ENCODE peak calls at places on chromosome 12, in seven cellular contexts. D is WTC11; I is ovary; M is CD14-positive monocyte; T is hepatic stellate cell; P is stimulated activated CD8-positive, alpha-beta memory T cell treated with anti-CD3 and anti-CD28 coated beads, Interleukin-7, amount 100 ng/mL, for 24 hours; H is germinal center. G is an unnamed sample.

GRCh38 chr12:30643366-30643765 is 52.3 kb downstream of the IPO8 start:
- DNase-seq in I (no peak), D (no peak), P (no peak), M (no peak), T (no peak), H (no peak), G (no peak)

GRCh38 chr12:122486805-122487426 is 13.8 kb downstream of the ZCCHC8 start:
- DNase-seq in P (no peak), T (no peak), D (no peak), M (no peak), H (no peak), I (no peak), G (no peak)

GRCh38 chr12:2813573-2814185 is 1.2 kb downstream of the ITFG2 start:
- DNase-seq in P (no peak), D (peak), M (no peak), T (peak), I (no peak), H (peak), G (peak)

GRCh38 chr12:93813972-93814821 is 137.0 kb downstream of the CRADD start:
- DNase-seq in I (peak), P (no peak), H (no peak), D (no peak), M (no peak), T (peak), G (peak)

GRCh38 chr12:62720661-62721330 is 214.2 kb downstream of the PPM1H start:
- DNase-seq in P (no peak), M (no peak), H (no peak), D (no peak), T (no peak), I (no peak), G (peak)

GRCh38 chr12:109736552-109737108 is 23.0 kb downstream of the FAM222A start:
- DNase-seq in D (peak), M (peak), I (peak), T (peak), P (no peak), H (no peak), G (peak)

GRCh38 chr12:53324113-53324778 is 2.8 kb upstream of the AAAS start:
- DNase-seq in I (peak), D (no peak), M (peak), H (peak), T (no peak), P (no peak), G (no peak)

GRCh38 chr12:50162225-50162624 is 4.9 kb downstream of the CERS5 start:
- DNase-seq in P (no peak), D (no peak), I (no peak), M (no peak), T (peak), H (no peak), G (peak)

GRCh38 chr12:68375701-68376469 is 43.7 kb upstream of the MDM1 start:
- DNase-seq in T (no peak), D (no peak), H (no peak), I (no peak), M (no peak), P (no peak), G (no peak)

GRCh38 chr12:53596920-53597363 is 29.2 kb downstream of the ATF7 start:
- DNase-seq in P (no peak), I (no peak), H (no peak), M (no peak), D (no peak), T (peak), G (peak)

GRCh38 chr12:11652351-11653040 is 3.0 kb downstream of the ETV6 start:
- DNase-seq in M (peak), P (no peak), I (peak), T (peak), D (no peak), H (peak), G (peak)

GRCh38 chr12:2691340-2692111 is 103.2 kb upstream of the FKBP4 start:
- DNase-seq in P (no peak), I (peak), M (no peak), H (peak), D (peak), T (no peak), G (peak)

GRCh38 chr12:29795715-29796114 is 12.0 kb upstream of the TMTC1 start:
- DNase-seq in D (no peak), H (no peak), P (no peak), M (no peak), T (no peak), I (no peak), G (no peak)

GRCh38 chr12:48629541-48629940 is 52.5 kb downstream of the KANSL2 start:
- DNase-seq in P (no peak), H (no peak), D (no peak), T (no peak), M (no peak), I (no peak), G (no peak)

GRCh38 chr12:71476513-71476912 is 36.9 kb downstream of the LGR5 start:
- DNase-seq in H (no peak), M (no peak), T (peak), D (no peak), I (no peak), P (no peak), G (peak)

GRCh38 chr12:104609083-104609844 is 152.5 kb downstream of the CHST11 start:
- DNase-seq in T (no peak), P (no peak), I (no peak), D (no peak), M (no peak), H (no peak), G (no peak)

GRCh38 chr12:15650399-15651128 is 138.6 kb downstream of the EPS8 start:
- DNase-seq in M (no peak), D (no peak), P (no peak), I (no peak), H (no peak), T (no peak), G (no peak)

GRCh38 chr12:66036317-66036716 is 94.2 kb downstream of the LLPH start:
- DNase-seq in D (no peak), P (no peak), H (no peak), T (peak), M (no peak), I (peak), G (peak)

GRCh38 chr12:27025116-27025515 is 2.8 kb downstream of the MED21 start:
- DNase-seq in H (no peak), P (no peak), T (no peak), D (no peak), I (no peak), M (no peak), G (no peak)

GRCh38 chr12:22282283-22282682 is 52.2 kb downstream of the ST8SIA1 start:
- DNase-seq in M (no peak), D (no peak), I (no peak), P (no peak), H (no peak), T (peak), G (peak)

GRCh38 chr12:91072931-91073330 is 15.1 kb upstream of the KERA start:
- DNase-seq in T (no peak), H (no peak), I (no peak), P (no peak), M (no peak), D (no peak), G (no peak)

GRCh38 chr12:112862570-112863137 is 44.1 kb upstream of the OAS1 start:
- DNase-seq in H (no peak), M (no peak), D (no peak), T (no peak), P (no peak), I (no peak), G (no peak)

GRCh38 chr12:118035194-118036041 is 18.9 kb downstream of the RFC5 start:
- DNase-seq in D (no peak), H (peak), M (no peak), T (no peak), P (no peak), I (no peak), G (peak)

GRCh38 chr12:94754653-94755052 is 104.3 kb upstream of the TMCC3 start:
- DNase-seq in I (no peak), T (peak), P (no peak), D (no peak), H (no peak), M (no peak), G (peak)

GRCh38 chr12:28144059-28144458 is 46.2 kb upstream of the CCDC91 start:
- DNase-seq in H (no peak), I (no peak), D (no peak), M (no peak), T (no peak), P (no peak), G (no peak)

G was measured in fibroblast of pulmonary artery.